ENCODE peak calls at places on chromosomes 7 and 10, in four cellular contexts. X is mammary epithelial cell, I is posterior cingulate gyrus, A is body of pancreas. L is an unnamed sample.

GRCh38 chr7:145605963-145606362 is 510.6 kb upstream of the CNTNAP2 start:
- DNase-seq in A (no peak), X (no peak), I (no peak), L (no peak)

GRCh38 chr10:35271086-35271834 is 65.0 kb upstream of the CCNY start:
- DNase-seq in I (no peak), X (no peak), A (no peak), L (no peak)

GRCh38 chr7:135914346-135914745 is 62.8 kb downstream of the MTPN start:
- DNase-seq in X (peak), I (no peak), A (no peak), L (no peak)

GRCh38 chr7:73707045-73707631 is 12.3 kb downstream of the STX1A start:
- DNase-seq in X (no peak), I (no peak), A (peak), L (no peak)

GRCh38 chr7:84399661-84400060 is 205.1 kb upstream of the SEMA3A start:
- DNase-seq in I (no peak), A (no peak), X (no peak), L (no peak)

GRCh38 chr10:77350134-77350533 is 287.5 kb downstream of the KCNMA1 start:
- DNase-seq in A (no peak), X (peak), I (no peak), L (no peak)

GRCh38 chr7:69714886-69715571 is 116.8 kb downstream of the AUTS2 start:
- DNase-seq in A (no peak), I (no peak), X (no peak), L (no peak)

GRCh38 chr7:38020134-38020533 is 99.7 kb downstream of the EPDR1 start:
- DNase-seq in I (no peak), A (no peak), X (no peak), L (no peak)

GRCh38 chr10:131655101-131655849 is 245.5 kb upstream of the PPP2R2D start:
- DNase-seq in A (no peak), X (no peak), I (no peak), L (no peak)

L was measured in AG04449.